ENCODE peak calls at places on chromosomes 4 and X, in five cellular contexts. J is dorsolateral prefrontal cortex, T is MM.1S, C is transverse colon, M is GM12865. S is an unnamed sample.

GRCh38 chrX:103254921-103255455 is at the start of gene TCEAL8:
- DNase-seq in J (peak), T (peak), C (peak), M (peak), S (no peak)

GRCh38 chrX:109840585-109840984 is 107.5 kb upstream of the ACSL4 start:
- DNase-seq in J (no peak), T (no peak), C (peak), M (no peak), S (no peak)

GRCh38 chrX:20414781-20415445 is 148.2 kb upstream of the RPS6KA3 start:
- DNase-seq in J (no peak), T (no peak), C (no peak), M (no peak), S (no peak)

GRCh38 chr4:94642561-94642866 is 115.2 kb upstream of the BMPR1B start:
- DNase-seq in J (no peak), T (no peak), C (no peak), M (no peak), S (no peak)

GRCh38 chrX:38347136-38347535 is 5.3 kb upstream of the OTC start:
- DNase-seq in J (no peak), T (no peak), C (no peak), M (peak), S (no peak)

GRCh38 chr4:160808174-160808573 is 1355.6 kb downstream of the FSTL5 start:
- DNase-seq in J (no peak), T (no peak), C (no peak), M (no peak), S (no peak)

GRCh38 chr4:183722738-183723560 is 63.9 kb downstream of the TRAPPC11 start:
- DNase-seq in J (peak), T (peak), C (peak), M (peak), S (peak)

GRCh38 chrX:139196890-139197289 is 333.6 kb upstream of the F9 start:
- DNase-seq in J (no peak), T (peak), C (no peak), M (no peak), S (no peak)

GRCh38 chr4:99463566-99463965 is 28.4 kb upstream of the ADH7 start:
- DNase-seq in J (no peak), T (no peak), C (no peak), M (no peak), S (no peak)

GRCh38 chrX:9785944-9786741 is at the start of gene SHROOM2:
- DNase-seq in J (no peak), T (no peak), C (no peak), M (no peak), S (no peak)

GRCh38 chr4:105710678-105711077 is 2.1 kb downstream of the GSTCD start:
- DNase-seq in J (no peak), T (no peak), C (no peak), M (no peak), S (no peak)

GRCh38 chr4:105709081-105709450 is 482 bp downstream of the GSTCD start:
- DNase-seq in J (no peak), T (peak), C (no peak), M (peak), S (no peak)

GRCh38 chr4:105708376-105709080 is at the start of the genes GSTCD and INTS12:
- DNase-seq in J (peak), T (peak), C (peak), M (peak), S (peak)

GRCh38 chr4:105707783-105708182 is 706 bp downstream of the INTS12 start:
- DNase-seq in J (no peak), T (no peak), C (no peak), M (no peak), S (no peak)

GRCh38 chr4:105710012-105710600 is 1.5 kb downstream of the GSTCD start:
- DNase-seq in J (no peak), T (no peak), C (no peak), M (no peak), S (no peak)
- TF ChIP-seq CTCF in J (no peak), T (no peak), C (no peak), M (no peak), S (no peak)

DNA sequence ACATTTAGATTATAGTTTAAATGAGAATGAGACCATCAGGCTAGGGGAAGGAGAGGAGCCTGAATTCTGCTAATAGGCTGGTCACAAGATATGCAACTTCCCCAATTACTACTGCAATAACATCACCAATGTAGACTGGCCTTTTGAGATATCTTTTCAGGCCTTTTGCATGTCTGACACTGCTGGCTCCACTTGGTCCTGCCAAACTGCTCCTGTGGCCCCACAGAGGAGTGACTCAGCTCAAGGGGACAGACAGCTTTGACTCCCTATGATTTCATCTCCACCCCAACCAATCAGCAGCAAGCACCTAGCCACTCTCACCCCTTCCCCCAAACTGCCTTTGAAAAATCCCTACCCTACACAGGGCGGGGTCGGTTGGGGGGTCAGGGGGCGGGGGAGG is 22.8 kb downstream of the GPRIN3 start:
- DNase-seq in J (no peak), T (no peak), C (no peak), M (no peak), S (no peak)
- TF ChIP-seq CTCF in J (no peak), T (no peak), C (no peak), M (no peak), S (no peak)

GRCh38 chr4:188619456-188620149 is 480.4 kb downstream of the TRIML1 start:
- DNase-seq in J (no peak), T (no peak), C (no peak), M (no peak), S (no peak)
- TF ChIP-seq CTCF in J (no peak), T (no peak), C (no peak), M (no peak), S (no peak)

DNA sequence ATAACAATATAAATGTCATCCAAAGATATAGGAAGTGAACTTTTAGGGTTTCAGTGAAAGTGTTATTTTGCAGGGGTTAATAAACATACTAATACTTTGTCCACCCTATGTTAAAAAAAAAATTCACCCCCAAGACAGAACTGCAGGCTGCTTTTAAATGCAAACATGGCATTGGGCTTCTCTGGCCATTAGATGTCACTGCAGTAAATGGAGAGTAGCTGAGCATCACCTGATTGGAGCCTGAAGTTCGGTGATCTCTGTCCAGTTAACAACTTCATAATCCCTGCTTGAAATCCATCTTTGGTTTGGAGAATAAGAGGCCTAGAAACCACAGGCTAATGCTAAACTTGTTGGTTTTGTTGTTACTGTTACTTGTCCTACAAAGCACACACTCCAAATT is 18.7 kb downstream of the SLC25A43 start:
- DNase-seq in J (no peak), T (peak), C (no peak), M (peak), S (no peak)
- TF ChIP-seq CTCF in J (no peak), T (peak), C (no peak), M (no peak), S (peak)

DNA sequence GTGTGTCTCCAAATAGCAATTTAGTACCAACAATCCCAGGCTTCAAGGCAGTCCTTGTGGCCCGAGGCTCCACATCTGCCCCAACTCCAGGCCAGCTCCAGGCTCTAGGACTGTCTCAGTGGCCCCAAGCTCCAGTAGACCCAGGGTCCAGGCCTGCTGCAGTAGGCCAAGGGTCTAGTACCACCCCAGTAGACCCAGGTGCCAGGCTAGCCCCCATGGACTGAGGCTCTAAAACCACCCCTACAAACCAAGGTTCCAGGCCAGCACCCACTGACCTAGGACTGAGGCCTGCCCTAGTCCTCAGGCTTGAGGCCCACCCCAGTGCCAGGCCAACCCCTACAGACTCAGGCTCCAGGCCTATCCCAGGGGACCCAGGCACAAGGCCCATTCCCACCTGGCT is 191.6 kb downstream of the DLG3 start:
- DNase-seq in J (no peak), T (no peak), C (no peak), M (no peak), S (no peak)
- TF ChIP-seq CTCF in J (no peak), T (no peak), C (no peak), M (no peak), S (no peak)

GRCh38 chr4:47945930-47946726 is 31.7 kb upstream of the NFXL1 start:
- DNase-seq in J (no peak), T (no peak), C (no peak), M (no peak), S (no peak)
- TF ChIP-seq CTCF in J (no peak), T (no peak), C (no peak), M (peak), S (no peak)

GRCh38 chrX:129115104-129115503 is 408.2 kb downstream of the SMARCA1 start:
- DNase-seq in J (no peak), T (peak), C (peak), M (peak), S (no peak)
- TF ChIP-seq CTCF in J (no peak), T (peak), C (no peak), M (peak), S (peak)

GRCh38 chr4:157984285-157984911 is 188.4 kb downstream of the GASK1B start:
- DNase-seq in J (no peak), T (no peak), C (no peak), M (no peak), S (no peak)

GRCh38 chr4:157983300-157983699 is 189.5 kb downstream of the GASK1B start:
- DNase-seq in J (no peak), T (no peak), C (no peak), M (no peak), S (no peak)

GRCh38 chr4:157977086-157977485 is 195.7 kb downstream of the GASK1B start:
- DNase-seq in J (no peak), T (no peak), C (no peak), M (no peak), S (no peak)

GRCh38 chr4:157980158-157980557 is 192.7 kb downstream of the GASK1B start:
- DNase-seq in J (no peak), T (no peak), C (no peak), M (no peak), S (no peak)

GRCh38 chr4:157978680-157979361 is 194.0 kb downstream of the GASK1B start:
- DNase-seq in J (peak), T (peak), C (peak), M (peak), S (no peak)
- TF ChIP-seq CTCF in J (peak), T (peak), C (peak), M (peak), S (peak)

GRCh38 chr4:7402526-7402925 is 32.2 kb downstream of the PSAPL1 start:
- DNase-seq in J (no peak), T (no peak), C (no peak), M (no peak), S (peak)
- TF ChIP-seq CTCF in J (no peak), T (no peak), C (no peak), M (no peak), S (no peak)